ENCODE peak calls at places on chromosomes 12 and 14, in four cellular contexts. Q is left kidney, K is MCF 10A, X is NCI-H1436 treated with DMSO at 0.1 percent for 48 hours. L is an unnamed sample.

GRCh38 chr14:55366271-55366670 is 45.4 kb downstream of the ATG14 start:
- DNase-seq in Q (no peak), K (peak; percentile 45), X (no peak), L (peak; percentile 42)

GRCh38 chr12:54522213-54522612 is 24.7 kb downstream of the NCKAP1L start:
- DNase-seq in Q (no peak), K (peak; percentile 56), X (no peak), L (peak; percentile 53)

GRCh38 chr12:57152408-57153038 is 5.1 kb upstream of the LRP1-AS start:
- DNase-seq in Q (no peak), K (peak; percentile 34), X (no peak), L (no peak)

GRCh38 chr12:115375188-115375991 is 691.4 kb upstream of the TBX3 start:
- DNase-seq in Q (no peak), K (peak; percentile 61), X (no peak), L (peak; percentile 90)

GRCh38 chr12:87382959-87383591 is 646.1 kb downstream of the C12orf50 start:
- DNase-seq in Q (no peak), K (no peak), X (no peak), L (no peak)

GRCh38 chr12:127503221-127503620 is 763.7 kb upstream of the TMEM132C start:
- DNase-seq in Q (no peak), K (no peak), X (no peak), L (no peak)

GRCh38 chr14:60188115-60188514 is 22.9 kb upstream of the DHRS7 start:
- DNase-seq in Q (no peak), K (peak; percentile 24), X (no peak), L (no peak)

GRCh38 chr12:43551271-43551970 is 582 bp downstream of the ADAMTS20 start:
- DNase-seq in Q (peak; percentile 66), K (no peak), X (no peak), L (peak; percentile 8)

GRCh38 chr14:81414123-81414522 is 14.0 kb upstream of the STON2 start:
- DNase-seq in Q (no peak), K (no peak), X (no peak), L (peak; percentile 53)

GRCh38 chr12:113195598-113195997 is 10.1 kb downstream of the RITA1 start:
- DNase-seq in Q (no peak), K (no peak), X (no peak), L (no peak)

L was measured in mammary epithelial cell.